ENCODE peak calls at places on chromosomes 16 and 17, in seven cellular contexts. One of them, this sample, is unnamed.

GRCh38 chr17:43074869-43075268 is 49.8 kb downstream of the RND2 start:
- DNase-seq in NB4: no peak
- DNase-seq in esophagus muscularis mucosa: no peak
- DNase-seq in heart left ventricle: no peak
- DNase-seq in upper lobe of left lung: no peak
- DNase-seq in GM12878: no peak
- DNase-seq in body of pancreas: no peak
- DNase-seq in this sample: no peak

GRCh38 chr17:5510776-5511175 is 24.4 kb downstream of the MIS12 start:
- DNase-seq in NB4: no peak
- DNase-seq in esophagus muscularis mucosa: no peak
- DNase-seq in heart left ventricle: no peak
- DNase-seq in upper lobe of left lung: no peak
- DNase-seq in GM12878: no peak
- DNase-seq in body of pancreas: no peak
- DNase-seq in this sample: no peak

GRCh38 chr17:81170727-81171494 is 4.9 kb upstream of the AATK start:
- DNase-seq in NB4: no peak
- DNase-seq in esophagus muscularis mucosa: no peak
- DNase-seq in heart left ventricle: no peak
- DNase-seq in upper lobe of left lung: no peak
- DNase-seq in GM12878: no peak
- DNase-seq in body of pancreas: no peak
- DNase-seq in this sample: no peak

GRCh38 chr17:79129523-79129922 is 54.9 kb downstream of the ENGASE start:
- DNase-seq in NB4: no peak
- DNase-seq in esophagus muscularis mucosa: no peak
- DNase-seq in heart left ventricle: no peak
- DNase-seq in upper lobe of left lung: no peak
- DNase-seq in GM12878: no peak
- DNase-seq in body of pancreas: no peak
- DNase-seq in this sample: no peak

GRCh38 chr16:3960049-3960809 is 79.7 kb upstream of the CREBBP start:
- DNase-seq in NB4: peak; percentile 32
- DNase-seq in esophagus muscularis mucosa: no peak
- DNase-seq in heart left ventricle: no peak
- DNase-seq in upper lobe of left lung: no peak
- DNase-seq in GM12878: no peak
- DNase-seq in body of pancreas: no peak
- DNase-seq in this sample: no peak

GRCh38 chr16:48318630-48319029 is 66.6 kb downstream of the SIAH1 start:
- DNase-seq in NB4: peak; percentile 78
- DNase-seq in esophagus muscularis mucosa: no peak
- DNase-seq in heart left ventricle: no peak
- DNase-seq in upper lobe of left lung: peak; percentile 49
- DNase-seq in GM12878: peak; percentile 23
- DNase-seq in body of pancreas: peak; percentile 33
- DNase-seq in this sample: no peak

GRCh38 chr17:6492892-6493674 is 48.8 kb downstream of the PIMREG start:
- DNase-seq in NB4: peak; percentile 11
- DNase-seq in esophagus muscularis mucosa: no peak
- DNase-seq in heart left ventricle: no peak
- DNase-seq in upper lobe of left lung: no peak
- DNase-seq in GM12878: no peak
- DNase-seq in body of pancreas: no peak
- DNase-seq in this sample: no peak

GRCh38 chr17:58005031-58005727 is 1.9 kb downstream of the SRSF1 start:
- DNase-seq in NB4: peak; percentile 59
- DNase-seq in esophagus muscularis mucosa: no peak
- DNase-seq in heart left ventricle: no peak
- DNase-seq in upper lobe of left lung: no peak
- DNase-seq in GM12878: no peak
- DNase-seq in body of pancreas: no peak
- DNase-seq in this sample: no peak

GRCh38 chr17:12637015-12637414 is 28.7 kb upstream of the MYOCD start:
- DNase-seq in NB4: no peak
- DNase-seq in esophagus muscularis mucosa: no peak
- DNase-seq in heart left ventricle: no peak
- DNase-seq in upper lobe of left lung: no peak
- DNase-seq in GM12878: no peak
- DNase-seq in body of pancreas: no peak
- DNase-seq in this sample: no peak

GRCh38 chr17:70767102-70767701 is 597.9 kb downstream of the KCNJ2 start:
- DNase-seq in NB4: peak; percentile 40
- DNase-seq in esophagus muscularis mucosa: no peak
- DNase-seq in heart left ventricle: no peak
- DNase-seq in upper lobe of left lung: no peak
- DNase-seq in GM12878: no peak
- DNase-seq in body of pancreas: no peak
- DNase-seq in this sample: peak; percentile 5

GRCh38 chr16:14502932-14503741 is 126.9 kb downstream of the PARN start:
- DNase-seq in NB4: no peak
- DNase-seq in esophagus muscularis mucosa: peak; percentile 55
- DNase-seq in heart left ventricle: no peak
- DNase-seq in upper lobe of left lung: no peak
- DNase-seq in GM12878: peak; percentile 79
- DNase-seq in body of pancreas: no peak
- DNase-seq in this sample: no peak

GRCh38 chr16:66238696-66239095 is 127.8 kb upstream of the CDH5 start:
- DNase-seq in NB4: no peak
- DNase-seq in esophagus muscularis mucosa: no peak
- DNase-seq in heart left ventricle: no peak
- DNase-seq in upper lobe of left lung: no peak
- DNase-seq in GM12878: no peak
- DNase-seq in body of pancreas: no peak
- DNase-seq in this sample: no peak

GRCh38 chr16:89430436-89431157 is 59.8 kb downstream of the ANKRD11 start:
- DNase-seq in NB4: no peak
- DNase-seq in esophagus muscularis mucosa: no peak
- DNase-seq in heart left ventricle: no peak
- DNase-seq in upper lobe of left lung: no peak
- DNase-seq in GM12878: no peak
- DNase-seq in body of pancreas: no peak
- DNase-seq in this sample: no peak

GRCh38 chr17:80225230-80225629 is 5.0 kb downstream of the SLC26A11 start:
- DNase-seq in NB4: no peak
- DNase-seq in esophagus muscularis mucosa: no peak
- DNase-seq in heart left ventricle: no peak
- DNase-seq in upper lobe of left lung: no peak
- DNase-seq in GM12878: no peak
- DNase-seq in body of pancreas: no peak
- DNase-seq in this sample: no peak

GRCh38 chr16:15607700-15608396 is 35.1 kb downstream of the MARF1 start:
- DNase-seq in NB4: peak; percentile 29
- DNase-seq in esophagus muscularis mucosa: no peak
- DNase-seq in heart left ventricle: peak; percentile 72
- DNase-seq in upper lobe of left lung: peak; percentile 71
- DNase-seq in GM12878: no peak
- DNase-seq in body of pancreas: peak; percentile 57
- DNase-seq in this sample: no peak

GRCh38 chr17:36850794-36851193 is 86.5 kb upstream of the LHX1 start:
- DNase-seq in NB4: peak; percentile 21
- DNase-seq in esophagus muscularis mucosa: no peak
- DNase-seq in heart left ventricle: no peak
- DNase-seq in upper lobe of left lung: no peak
- DNase-seq in GM12878: no peak
- DNase-seq in body of pancreas: no peak
- DNase-seq in this sample: peak; percentile 81

GRCh38 chr17:68197997-68198930 is 49.6 kb upstream of the AMZ2 start:
- DNase-seq in NB4: no peak
- DNase-seq in esophagus muscularis mucosa: no peak
- DNase-seq in heart left ventricle: no peak
- DNase-seq in upper lobe of left lung: no peak
- DNase-seq in GM12878: no peak
- DNase-seq in body of pancreas: no peak
- DNase-seq in this sample: no peak

GRCh38 chr17:42531455-42532354 is 4.3 kb upstream of the NAGLU start:
- DNase-seq in NB4: peak; percentile 80
- DNase-seq in esophagus muscularis mucosa: no peak
- DNase-seq in heart left ventricle: peak; percentile 87
- DNase-seq in upper lobe of left lung: peak; percentile 81
- DNase-seq in GM12878: no peak
- DNase-seq in body of pancreas: peak; percentile 66
- DNase-seq in this sample: no peak

GRCh38 chr17:43416998-43417891 is 18.5 kb downstream of the ARL4D start:
- DNase-seq in NB4: no peak
- DNase-seq in esophagus muscularis mucosa: no peak
- DNase-seq in heart left ventricle: peak; percentile 74
- DNase-seq in upper lobe of left lung: peak; percentile 32
- DNase-seq in GM12878: no peak
- DNase-seq in body of pancreas: peak; percentile 18
- DNase-seq in this sample: peak; percentile 44

GRCh38 chr17:40730974-40731373 is 24.2 kb downstream of the KRT25 start:
- DNase-seq in NB4: no peak
- DNase-seq in esophagus muscularis mucosa: no peak
- DNase-seq in heart left ventricle: no peak
- DNase-seq in upper lobe of left lung: no peak
- DNase-seq in GM12878: no peak
- DNase-seq in body of pancreas: no peak
- DNase-seq in this sample: no peak

GRCh38 chr16:49763826-49764225 is 92.1 kb downstream of the ZNF423 start:
- DNase-seq in NB4: no peak
- DNase-seq in esophagus muscularis mucosa: no peak
- DNase-seq in heart left ventricle: no peak
- DNase-seq in upper lobe of left lung: no peak
- DNase-seq in GM12878: no peak
- DNase-seq in body of pancreas: no peak
- DNase-seq in this sample: no peak

GRCh38 chr17:7834554-7834890 is 505 bp downstream of the KDM6B start:
- DNase-seq in NB4: no peak
- DNase-seq in esophagus muscularis mucosa: peak; percentile 94
- DNase-seq in heart left ventricle: peak; percentile 81
- DNase-seq in upper lobe of left lung: peak; percentile 89
- DNase-seq in GM12878: no peak
- DNase-seq in body of pancreas: peak; percentile 62
- DNase-seq in this sample: no peak
- TF ChIP-seq POLR2A in NB4: no peak
- TF ChIP-seq POLR2A in esophagus muscularis mucosa: no peak
- TF ChIP-seq POLR2A in heart left ventricle: no peak
- TF ChIP-seq POLR2A in upper lobe of left lung: no peak
- TF ChIP-seq POLR2A in GM12878: no peak
- TF ChIP-seq POLR2A in body of pancreas: no peak
- TF ChIP-seq POLR2A in this sample: no peak

GRCh38 chr16:19523559-19524355 is at the start of gene CCP110:
- DNase-seq in NB4: peak; percentile 96
- DNase-seq in esophagus muscularis mucosa: peak; percentile 98
- DNase-seq in heart left ventricle: peak; percentile 98
- DNase-seq in upper lobe of left lung: peak; percentile 99
- DNase-seq in GM12878: peak; percentile 79
- DNase-seq in body of pancreas: peak; percentile 98
- DNase-seq in this sample: peak; percentile 86
- TF ChIP-seq POLR2A in NB4: peak; percentile 72
- TF ChIP-seq POLR2A in esophagus muscularis mucosa: no peak
- TF ChIP-seq POLR2A in heart left ventricle: no peak
- TF ChIP-seq POLR2A in upper lobe of left lung: peak; percentile 72
- TF ChIP-seq POLR2A in GM12878: peak; percentile 87
- TF ChIP-seq POLR2A in body of pancreas: peak; percentile 82
- TF ChIP-seq POLR2A in this sample: peak; percentile 78

DNA sequence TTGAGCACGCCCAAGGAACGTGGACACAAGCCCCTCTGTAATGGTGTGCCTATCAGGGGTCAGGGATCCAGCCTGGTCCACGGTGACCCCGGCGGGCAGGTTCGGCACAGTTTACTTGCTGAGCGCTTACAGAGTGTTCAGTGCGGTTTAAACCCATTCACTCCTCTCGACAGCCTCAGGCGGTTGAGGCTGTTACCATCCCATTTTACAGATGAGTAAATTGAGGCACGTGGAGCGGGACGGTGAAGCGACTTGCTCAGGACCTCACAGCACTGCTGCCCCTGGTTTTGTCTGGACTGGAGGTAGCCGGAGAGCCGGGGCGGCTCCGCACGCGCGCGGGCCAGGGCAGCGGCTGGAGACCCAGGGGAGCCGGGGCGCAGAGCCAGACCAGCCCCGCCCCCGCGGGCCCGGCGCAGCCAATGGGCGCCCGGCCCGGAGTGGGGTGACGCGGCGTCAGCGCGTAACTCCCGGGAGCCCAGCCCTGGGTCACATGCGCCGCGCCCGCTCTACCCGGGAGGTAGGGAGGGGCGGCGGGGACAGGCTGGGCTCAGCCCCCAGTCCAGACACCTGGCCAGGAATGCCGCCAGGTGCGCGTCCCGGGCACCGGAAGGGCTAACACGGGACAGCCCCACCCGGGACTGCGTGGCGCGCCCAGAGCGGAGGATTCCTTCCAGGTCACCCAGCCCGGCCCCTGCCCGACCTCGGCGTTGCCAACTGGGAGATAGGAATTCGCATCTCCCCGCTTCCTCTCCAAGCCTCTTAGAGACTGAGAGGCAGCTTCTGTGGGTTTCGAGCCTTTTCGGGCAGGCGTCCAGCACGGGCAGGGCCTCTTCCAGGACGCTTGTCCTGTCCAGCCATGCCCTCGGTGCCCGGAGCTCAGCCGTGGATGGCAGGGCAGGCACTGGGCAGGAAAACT is 3.3 kb upstream of the SREBF1 start:
- DNase-seq in NB4: peak; percentile 93
- DNase-seq in esophagus muscularis mucosa: no peak
- DNase-seq in heart left ventricle: peak; percentile 93
- DNase-seq in upper lobe of left lung: peak; percentile 96
- DNase-seq in GM12878: no peak
- DNase-seq in body of pancreas: peak; percentile 95
- DNase-seq in this sample: peak; percentile 98
- TF ChIP-seq POLR2A in NB4: peak; percentile 94
- TF ChIP-seq POLR2A in esophagus muscularis mucosa: peak; percentile 38
- TF ChIP-seq POLR2A in heart left ventricle: peak; percentile 56
- TF ChIP-seq POLR2A in upper lobe of left lung: peak; percentile 77
- TF ChIP-seq POLR2A in GM12878: peak; percentile 92
- TF ChIP-seq POLR2A in body of pancreas: peak; percentile 92
- TF ChIP-seq POLR2A in this sample: peak; percentile 76

DNA sequence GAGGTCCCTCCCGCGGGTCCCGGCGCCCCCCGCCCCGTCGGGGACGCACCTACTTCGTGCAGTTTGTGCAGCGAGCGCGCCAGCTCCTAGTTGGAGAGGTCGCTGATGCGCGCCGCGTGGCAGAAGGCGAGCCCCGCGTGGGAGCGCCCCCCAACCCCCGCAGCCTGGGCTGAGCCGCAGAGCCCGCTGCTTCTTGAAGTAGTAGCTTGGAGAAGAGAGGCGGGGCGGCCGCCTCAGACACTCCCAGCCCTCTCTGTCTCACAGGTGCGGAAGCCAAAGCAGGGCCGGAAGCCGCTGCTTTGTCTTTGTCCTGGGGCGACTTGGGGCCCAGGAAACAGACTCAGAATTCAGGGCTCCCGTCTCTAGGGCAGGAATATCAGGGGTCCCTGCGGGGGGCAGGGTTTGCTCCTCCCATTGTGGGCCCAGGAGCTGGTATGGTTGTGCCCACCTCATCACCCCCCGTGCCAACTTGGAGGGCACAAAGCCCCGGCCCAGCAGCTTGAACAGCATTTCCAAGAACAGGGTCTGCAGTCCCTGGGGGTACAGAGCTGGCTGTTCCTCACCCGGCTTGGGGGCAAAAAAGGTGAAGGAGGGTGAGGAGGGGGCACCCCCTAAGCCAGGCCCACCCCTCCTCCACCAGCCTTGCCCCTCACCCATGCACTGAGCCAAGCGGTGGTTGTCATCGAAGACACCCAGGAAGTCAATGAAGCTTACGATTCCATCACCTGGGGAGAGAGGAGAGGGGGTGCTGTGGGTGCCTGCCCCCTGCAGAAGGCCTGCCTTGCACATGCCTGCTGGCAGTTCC is 13.6 kb downstream of the SPATA32 start:
- DNase-seq in NB4: peak; percentile 73
- DNase-seq in esophagus muscularis mucosa: no peak
- DNase-seq in heart left ventricle: no peak
- DNase-seq in upper lobe of left lung: peak; percentile 84
- DNase-seq in GM12878: no peak
- DNase-seq in body of pancreas: peak; percentile 55
- DNase-seq in this sample: no peak
- TF ChIP-seq POLR2A in NB4: no peak
- TF ChIP-seq POLR2A in esophagus muscularis mucosa: no peak
- TF ChIP-seq POLR2A in heart left ventricle: no peak
- TF ChIP-seq POLR2A in upper lobe of left lung: peak; percentile 10
- TF ChIP-seq POLR2A in GM12878: peak; percentile 72
- TF ChIP-seq POLR2A in body of pancreas: no peak
- TF ChIP-seq POLR2A in this sample: no peak